ENCODE peak calls at places on chromosomes 12 and 14, in seven cellular contexts. T is mucosa of descending colon, F is astrocyte of the spinal cord, D is brain microvascular endothelial cell, X is pancreas, R is BE2C, N is ovary. W is an unnamed sample.

GRCh38 chr14:61269321-61270083 is 11.6 kb downstream of the TMEM30B start:
- DNase-seq in T (peak; percentile 75), F (peak; percentile 73), D (peak; percentile 80), X (peak; percentile 64), R (peak; percentile 63), N (peak; percentile 62), W (peak; percentile 80)

GRCh38 chr14:105894125-105894977 is 368.0 kb downstream of the TMEM121 start:
- DNase-seq in T (no peak), F (no peak), D (no peak), X (no peak), R (peak; percentile 3), N (peak; percentile 4), W (no peak)

GRCh38 chr12:57001448-57001906 is 4.9 kb downstream of the ZBTB39 start:
- DNase-seq in T (peak; percentile 80), F (peak; percentile 14), D (peak; percentile 47), X (peak; percentile 45), R (peak; percentile 75), N (peak; percentile 63), W (peak; percentile 77)

GRCh38 chr14:63725786-63726185 is 2.1 kb downstream of the SGPP1 start:
- DNase-seq in T (no peak), F (peak; percentile 19), D (no peak), X (no peak), R (no peak), N (no peak), W (no peak)

GRCh38 chr12:117148642-117149041 is 41.6 kb downstream of the FBXO21 start:
- DNase-seq in T (no peak), F (no peak), D (no peak), X (no peak), R (no peak), N (no peak), W (no peak)

GRCh38 chr12:105920161-105920684 is 218.5 kb downstream of the NUAK1 start:
- DNase-seq in T (no peak), F (peak; percentile 18), D (no peak), X (no peak), R (peak; percentile 31), N (no peak), W (peak; percentile 88)

GRCh38 chr14:87815121-87815520 is 177.9 kb downstream of the GALC start:
- DNase-seq in T (no peak), F (no peak), D (no peak), X (no peak), R (no peak), N (no peak), W (no peak)

GRCh38 chr12:26046886-26047285 is 78.0 kb downstream of the BHLHE41 start:
- DNase-seq in T (no peak), F (no peak), D (no peak), X (no peak), R (no peak), N (no peak), W (no peak)

GRCh38 chr14:69055125-69055524 is 76.0 kb upstream of the ACTN1 start:
- DNase-seq in T (no peak), F (peak; percentile 97), D (peak; percentile 100), X (no peak), R (no peak), N (no peak), W (peak; percentile 29)

GRCh38 chr12:98812225-98812624 is 167.1 kb downstream of the APAF1 start:
- DNase-seq in T (no peak), F (no peak), D (no peak), X (no peak), R (no peak), N (no peak), W (no peak)

GRCh38 chr14:21385170-21385904 is 1.5 kb upstream of the SUPT16H start:
- DNase-seq in T (no peak), F (no peak), D (no peak), X (no peak), R (no peak), N (no peak), W (no peak)

GRCh38 chr14:46250113-46250703 is 401.4 kb downstream of the RPL10L start:
- DNase-seq in T (no peak), F (peak; percentile 14), D (peak; percentile 45), X (no peak), R (peak; percentile 24), N (no peak), W (peak; percentile 38)

GRCh38 chr14:105065280-105066228 is at the start of gene GPR132:
- DNase-seq in T (peak; percentile 58), F (no peak), D (no peak), X (peak; percentile 53), R (no peak), N (no peak), W (peak; percentile 67)

GRCh38 chr12:11658796-11659195 is 9.3 kb downstream of the ETV6 start:
- DNase-seq in T (no peak), F (peak; percentile 81), D (peak; percentile 47), X (no peak), R (no peak), N (no peak), W (peak; percentile 56)

GRCh38 chr12:90695415-90695814 is 259.6 kb downstream of the CCER1 start:
- DNase-seq in T (no peak), F (peak; percentile 9), D (no peak), X (no peak), R (no peak), N (no peak), W (peak; percentile 15)
- TF ChIP-seq CTCF in T (no peak), F (peak; percentile 43), D (peak; percentile 24), X (no peak), R (peak; percentile 25), N (no peak), W (peak; percentile 39)

GRCh38 chr12:52903285-52903854 is 1.5 kb downstream of the KRT8 start:
- DNase-seq in T (peak; percentile 89), F (peak; percentile 86), D (peak; percentile 44), X (peak; percentile 77), R (peak; percentile 84), N (peak; percentile 74), W (peak; percentile 86)

GRCh38 chr12:52901715-52902541 is 2.9 kb downstream of the KRT8 start:
- DNase-seq in T (peak; percentile 62), F (no peak), D (no peak), X (no peak), R (no peak), N (no peak), W (no peak)

GRCh38 chr12:52906049-52906645 is 1.3 kb upstream of the KRT8 start:
- DNase-seq in T (peak; percentile 50), F (no peak), D (no peak), X (no peak), R (no peak), N (no peak), W (peak; percentile 95)

GRCh38 chr12:52900896-52901714 is 3.8 kb downstream of the KRT8 start:
- DNase-seq in T (no peak), F (no peak), D (no peak), X (no peak), R (no peak), N (no peak), W (no peak)

DNA sequence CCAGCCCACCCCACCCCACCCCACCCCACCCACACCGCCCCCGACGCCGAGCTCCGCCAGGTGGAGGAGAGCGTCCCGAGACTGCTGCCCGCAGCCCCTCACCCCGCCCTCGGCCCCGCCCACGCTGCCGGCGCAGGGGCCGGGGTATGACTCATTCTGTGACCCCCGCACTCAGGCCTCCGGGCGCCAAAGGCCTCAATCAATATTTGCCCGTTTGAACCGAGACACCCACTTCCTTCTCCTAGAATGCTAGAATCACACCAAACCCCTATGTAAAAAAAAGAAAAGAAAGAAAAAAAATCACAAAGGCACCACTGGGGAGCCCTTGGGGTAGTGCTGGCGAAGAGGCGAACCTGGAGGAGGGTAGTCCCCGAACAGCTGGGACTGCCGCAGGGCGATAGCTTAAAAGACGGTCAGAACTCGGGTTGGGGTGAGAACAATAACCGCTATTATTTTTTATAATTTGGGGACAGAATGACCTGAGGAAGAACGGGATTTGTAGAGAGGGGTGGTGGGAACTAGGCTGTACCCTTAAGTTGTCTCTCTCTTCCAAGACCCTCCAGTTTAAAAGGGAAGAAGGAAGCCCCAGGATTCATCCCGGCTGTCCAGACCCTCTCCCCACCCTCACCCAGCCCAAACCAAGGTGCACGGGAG is 894 bp downstream of the KRT8 start:
- DNase-seq in T (no peak), F (peak; percentile 33), D (no peak), X (peak; percentile 76), R (peak; percentile 52), N (peak; percentile 65), W (no peak)
- H3K4me3 ChIP-seq in T (peak overlapping the region; percentile 81), F (peak overlapping the region; percentile 42), D (peak overlapping the region; percentile 49), X (peak overlapping the region; percentile 63), R (peak overlapping the region; percentile 40), N (peak overlapping the region; percentile 52), W (peak overlapping the region; percentile 72)

GRCh38 chr12:27305673-27306504 is 26.7 kb upstream of the BMAL2 start:
- DNase-seq in T (no peak), F (peak; percentile 70), D (no peak), X (no peak), R (no peak), N (no peak), W (peak; percentile 41)
- TF ChIP-seq CTCF in T (peak; percentile 15), F (peak; percentile 27), D (no peak), X (no peak), R (peak; percentile 41), N (peak; percentile 55), W (peak; percentile 15)

GRCh38 chr12:8127138-8127537 is 3.7 kb downstream of the CLEC4A start:
- DNase-seq in T (no peak), F (no peak), D (no peak), X (no peak), R (no peak), N (no peak), W (no peak)

GRCh38 chr12:8120072-8120713 is 3.2 kb upstream of the CLEC4A start:
- DNase-seq in T (no peak), F (no peak), D (no peak), X (no peak), R (no peak), N (no peak), W (peak; percentile 63)

DNA sequence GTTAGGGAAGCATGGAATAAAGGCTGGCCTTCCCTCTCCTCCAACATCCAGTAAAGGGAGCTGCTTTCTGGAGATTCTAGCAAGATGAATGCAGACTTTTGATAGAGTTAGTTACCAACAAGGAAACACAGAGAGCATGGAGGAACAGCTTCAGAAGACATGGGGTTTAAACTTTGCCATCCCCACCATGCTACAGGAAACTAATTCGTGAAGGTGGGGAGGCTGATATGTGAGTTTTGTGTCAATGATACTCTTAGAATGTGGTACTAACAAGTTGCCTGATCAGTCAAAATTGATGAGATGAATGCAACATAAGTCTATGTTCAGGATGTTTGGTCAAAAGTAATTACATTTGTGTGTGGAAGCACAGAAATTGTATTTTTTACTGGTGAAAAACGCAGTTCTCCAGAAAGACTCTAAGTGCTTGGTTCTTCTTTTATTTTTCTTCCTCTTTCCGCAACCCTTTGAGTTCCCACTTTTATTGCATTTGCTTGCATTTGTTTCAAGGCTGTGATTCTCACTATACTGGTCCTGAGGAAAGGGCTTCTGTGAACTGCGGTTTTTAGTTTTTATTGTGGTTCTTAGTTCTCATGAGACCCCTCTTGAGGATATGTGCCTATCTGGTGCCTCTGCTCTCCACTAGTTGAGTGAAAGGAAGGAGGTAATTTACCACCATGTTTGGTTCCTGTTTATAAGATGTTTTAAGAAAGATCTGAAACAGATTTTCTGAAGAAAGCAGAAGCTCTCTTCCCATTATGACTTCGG is at the start of gene CLEC4A:
- DNase-seq in T (no peak), F (no peak), D (no peak), X (no peak), R (no peak), N (no peak), W (no peak)
- H3K4me3 ChIP-seq in T (no peak within 1 kb of the TSS), F (no peak within 1 kb of the TSS), D (no peak within 1 kb of the TSS), X (no peak within 1 kb of the TSS), R (no peak within 1 kb of the TSS), N (no peak within 1 kb of the TSS), W (no peak within 1 kb of the TSS)